ENCODE peak calls at places on chromosomes 1 and 21, in four cellular contexts. G is mucosa of descending colon, W is K562, R is Panc1. P is an unnamed sample.

GRCh38 chr1:229169399-229169798 is 101.5 kb upstream of the RAB4A start:
- DNase-seq in G (no peak), W (no peak), R (no peak), P (no peak)

GRCh38 chr21:34085129-34085528 is 11.8 kb downstream of the MRPS6 start:
- DNase-seq in G (no peak), W (no peak), R (no peak), P (no peak)

GRCh38 chr1:156303241-156303640 is 4.1 kb upstream of the VHLL start:
- DNase-seq in G (no peak), W (no peak), R (no peak), P (no peak)

GRCh38 chr1:108592030-108592759 is 32.3 kb downstream of the EEIG2 start:
- DNase-seq in G (no peak), W (no peak), R (no peak), P (no peak)

GRCh38 chr1:167648252-167648849 is 18.3 kb downstream of the RCSD1 start:
- DNase-seq in G (no peak), W (no peak), R (no peak), P (no peak)

GRCh38 chr1:53340660-53341520 is 13.0 kb upstream of the LRP8 start:
- DNase-seq in G (no peak), W (no peak), R (no peak), P (no peak)

GRCh38 chr1:167520711-167521206 is 2.4 kb upstream of the CD247 start:
- DNase-seq in G (no peak), W (no peak), R (no peak), P (no peak)

GRCh38 chr21:18499761-18500376 is 96.3 kb upstream of the TMPRSS15 start:
- DNase-seq in G (no peak), W (peak; percentile 14), R (no peak), P (peak; percentile 2)

GRCh38 chr21:38610573-38611251 is 112.4 kb upstream of the ERG start:
- DNase-seq in G (no peak), W (no peak), R (no peak), P (no peak)

GRCh38 chr1:79353224-79353623 is 346.7 kb upstream of the ADGRL4 start:
- DNase-seq in G (no peak), W (no peak), R (no peak), P (no peak)

GRCh38 chr1:183812686-183813569 is 8.0 kb downstream of the RGL1 start:
- DNase-seq in G (no peak), W (no peak), R (no peak), P (no peak)

GRCh38 chr1:100089082-100089481 is 43.6 kb downstream of the SASS6 start:
- DNase-seq in G (no peak), W (no peak), R (no peak), P (no peak)

GRCh38 chr1:29655945-29656866 is 419.9 kb downstream of the PTPRU start:
- DNase-seq in G (no peak), W (peak; percentile 35), R (no peak), P (peak; percentile 23)

GRCh38 chr1:119008483-119009299 is 20.5 kb upstream of the TBX15 start:
- DNase-seq in G (no peak), W (peak; percentile 42), R (peak; percentile 8), P (no peak)

GRCh38 chr1:16158025-16158424 is 2.2 kb upstream of the EPHA2 start:
- DNase-seq in G (no peak), W (no peak), R (no peak), P (no peak)

GRCh38 chr1:62424412-62424811 is 12.4 kb upstream of the USP1 start:
- DNase-seq in G (no peak), W (no peak), R (no peak), P (no peak)

GRCh38 chr1:244460195-244460594 is 878 bp upstream of the CATSPERE start:
- DNase-seq in G (peak; percentile 29), W (no peak), R (no peak), P (no peak)

GRCh38 chr21:45736042-45736704 is 92.6 kb downstream of the PCBP3 start:
- DNase-seq in G (no peak), W (no peak), R (no peak), P (no peak)

GRCh38 chr1:113456967-113457366 is 66.7 kb downstream of the MAGI3 start:
- DNase-seq in G (no peak), W (no peak), R (peak; percentile 72), P (no peak)

GRCh38 chr1:49971088-49971487 is 52.7 kb downstream of the AGBL4 start:
- DNase-seq in G (no peak), W (no peak), R (no peak), P (no peak)

GRCh38 chr1:53344921-53345838 is 17.3 kb upstream of the LRP8 start:
- DNase-seq in G (no peak), W (no peak), R (no peak), P (peak; percentile 57)

GRCh38 chr21:27329255-27329851 is 362.5 kb upstream of the ADAMTS5 start:
- DNase-seq in G (no peak), W (no peak), R (no peak), P (no peak)

GRCh38 chr1:25771246-25772114 is 28.5 kb upstream of the SELENON start:
- DNase-seq in G (peak; percentile 65), W (no peak), R (no peak), P (no peak)

GRCh38 chr1:25255711-25256577 is 8.7 kb upstream of the RSRP1 start:
- DNase-seq in G (no peak), W (no peak), R (no peak), P (no peak)

GRCh38 chr1:228087771-228088251 is 5.3 kb downstream of the ARF1 start:
- DNase-seq in G (peak; percentile 27), W (no peak), R (no peak), P (no peak)

GRCh38 chr1:83104558-83104957 is 894.4 kb downstream of the TTLL7 start:
- DNase-seq in G (no peak), W (no peak), R (no peak), P (no peak)

GRCh38 chr1:18703041-18703621 is 72.5 kb downstream of the PAX7 start:
- DNase-seq in G (no peak), W (peak; percentile 45), R (no peak), P (no peak)

GRCh38 chr21:20004353-20004752 is 993.9 kb upstream of the NCAM2 start:
- DNase-seq in G (no peak), W (no peak), R (no peak), P (no peak)

GRCh38 chr1:153651771-153652170 is 6.7 kb upstream of the SNAPIN start:
- DNase-seq in G (no peak), W (no peak), R (no peak), P (no peak)

GRCh38 chr1:205440476-205441317 is 15.1 kb downstream of the BLACAT1 start:
- DNase-seq in G (peak; percentile 86), W (peak; percentile 73), R (no peak), P (peak; percentile 63)

GRCh38 chr1:86856196-86856595 is 57.7 kb downstream of the SELENOF start:
- DNase-seq in G (no peak), W (no peak), R (no peak), P (no peak)

GRCh38 chr1:86861424-86861823 is 52.5 kb downstream of the SELENOF start:
- DNase-seq in G (no peak), W (no peak), R (no peak), P (no peak)

GRCh38 chr1:86858524-86859261 is 55.2 kb downstream of the SELENOF start:
- DNase-seq in G (no peak), W (no peak), R (no peak), P (no peak)

GRCh38 chr1:86860424-86860823 is 53.5 kb downstream of the SELENOF start:
- DNase-seq in G (no peak), W (no peak), R (no peak), P (no peak)

GRCh38 chr1:86860020-86860419 is 53.9 kb downstream of the SELENOF start:
- DNase-seq in G (no peak), W (no peak), R (no peak), P (no peak)
- H3K4me3 ChIP-seq in G (no peak overlapping the region), W (no peak overlapping the region), R (no peak overlapping the region), P (no peak overlapping the region)

GRCh38 chr1:233791372-233791703 is 113.1 kb upstream of the SLC35F3 start:
- DNase-seq in G (no peak), W (no peak), R (no peak), P (no peak)
- TF ChIP-seq CTCF in G (no peak), W (no peak), R (peak; percentile 56), P (no peak)

GRCh38 chr1:224745388-224745787 is 129.3 kb downstream of the CNIH3 start:
- DNase-seq in G (no peak), W (no peak), R (no peak), P (no peak)
- H3K4me3 ChIP-seq in G (no peak overlapping the region), W (no peak overlapping the region), R (no peak overlapping the region), P (no peak overlapping the region)

GRCh38 chr21:31145271-31145801 is 107.1 kb upstream of the KRTAP19-8 start:
- DNase-seq in G (no peak), W (no peak), R (no peak), P (no peak)

GRCh38 chr21:31143021-31143420 is 104.7 kb upstream of the KRTAP19-8 start:
- DNase-seq in G (no peak), W (no peak), R (no peak), P (no peak)

GRCh38 chr21:31140025-31140424 is 101.7 kb upstream of the KRTAP19-8 start:
- DNase-seq in G (no peak), W (no peak), R (no peak), P (no peak)

GRCh38 chr21:31141389-31142021 is 103.2 kb upstream of the KRTAP19-8 start:
- DNase-seq in G (no peak), W (no peak), R (no peak), P (no peak)

GRCh38 chr21:31142600-31142999 is 104.3 kb upstream of the KRTAP19-8 start:
- DNase-seq in G (no peak), W (no peak), R (no peak), P (no peak)
- TF ChIP-seq CTCF in G (no peak), W (no peak), R (peak; percentile 17), P (peak; percentile 47)

GRCh38 chr1:8679929-8680504 is 137.4 kb downstream of the RERE start:
- DNase-seq in G (no peak), W (no peak), R (no peak), P (no peak)

GRCh38 chr1:8682573-8682972 is 134.9 kb downstream of the RERE start:
- DNase-seq in G (no peak), W (no peak), R (no peak), P (no peak)

GRCh38 chr1:8680628-8681316 is 136.7 kb downstream of the RERE start:
- DNase-seq in G (no peak), W (no peak), R (no peak), P (no peak)

GRCh38 chr1:8681911-8682310 is 135.5 kb downstream of the RERE start:
- DNase-seq in G (no peak), W (no peak), R (no peak), P (no peak)

GRCh38 chr1:8681317-8681650 is 136.2 kb downstream of the RERE start:
- DNase-seq in G (no peak), W (no peak), R (no peak), P (no peak)
- H3K4me3 ChIP-seq in G (no peak overlapping the region), W (no peak overlapping the region), R (peak overlapping the region; percentile 42), P (peak overlapping the region; percentile 28)